ENCODE peak calls at places on chromosomes 2 and 18, in nine cellular contexts. Q is NCI-H748 treated with DMSO at 0.1 percent for 48 hours, V is iPS-NIHi11, D is MCF 10A, I is HTR-8/SVneo, J is dorsolateral prefrontal cortex, L is NCI-H446, P is suprapubic skin, E is NCI-H2081. U is an unnamed sample.

GRCh38 chr2:126971481-126972271 is 73.0 kb downstream of the TEX51 start:
- DNase-seq in D (peak), J (peak), L (peak), I (peak), V (peak), P (no peak), E (peak), Q (peak), U (peak)

GRCh38 chr2:179818546-179818945 is 42.9 kb downstream of the ZNF385B start:
- DNase-seq in Q (no peak), E (no peak), D (peak), J (no peak), V (no peak), P (no peak), L (no peak), I (peak), U (peak)

GRCh38 chr18:77407733-77408132 is 158.1 kb downstream of the GALR1 start:
- DNase-seq in I (no peak), V (peak), D (peak), P (no peak), J (no peak), E (no peak), Q (no peak), L (no peak), U (no peak)

GRCh38 chr2:229090231-229090630 is 180.9 kb downstream of the PID1 start:
- DNase-seq in D (peak), V (no peak), P (no peak), J (no peak), I (no peak), L (no peak), E (no peak), Q (no peak), U (no peak)

GRCh38 chr2:10285578-10286198 is 17.0 kb upstream of the HPCAL1 start:
- DNase-seq in V (peak), D (peak), Q (no peak), E (peak), L (peak), J (peak), P (no peak), I (peak), U (peak)

GRCh38 chr2:211816739-211817138 is 721.9 kb downstream of the ERBB4 start:
- DNase-seq in I (no peak), J (no peak), E (peak), D (no peak), L (peak), Q (peak), V (no peak), P (no peak), U (no peak)

GRCh38 chr2:219687266-219687665 is 59.8 kb downstream of the SLC4A3 start:
- DNase-seq in Q (no peak), J (no peak), E (no peak), P (no peak), D (no peak), L (no peak), I (no peak), V (no peak), U (peak)

GRCh38 chr2:157247068-157247407 is 10.5 kb upstream of the GALNT5 start:
- DNase-seq in I (no peak), E (no peak), J (no peak), D (no peak), P (no peak), V (no peak), L (no peak), Q (no peak), U (no peak)

GRCh38 chr2:67437132-67437531 is 40.0 kb downstream of the ETAA1 start:
- DNase-seq in V (no peak), I (peak), L (no peak), J (no peak), Q (peak), P (no peak), E (no peak), D (peak), U (no peak)

GRCh38 chr2:148640767-148641166 is 3.8 kb upstream of the EPC2 start:
- DNase-seq in L (peak), I (no peak), P (no peak), E (no peak), D (no peak), Q (no peak), J (no peak), V (no peak), U (peak)

GRCh38 chr2:148658807-148659722 is 14.5 kb downstream of the EPC2 start:
- DNase-seq in D (peak), I (no peak), V (no peak), Q (no peak), L (no peak), E (no peak), P (no peak), J (no peak), U (peak)

GRCh38 chr2:238061310-238062202 is 755 bp downstream of the SCLY start:
- DNase-seq in L (peak), I (peak), P (peak), E (peak), D (peak), V (peak), Q (peak), J (peak), U (peak)

GRCh38 chr2:241272298-241272721 is 43.2 kb downstream of the HDLBP start:
- DNase-seq in E (no peak), Q (no peak), D (no peak), I (peak), V (peak), J (no peak), P (no peak), L (no peak), U (no peak)

GRCh38 chr2:236178921-236179652 is 10.9 kb upstream of the GBX2 start:
- DNase-seq in E (no peak), I (no peak), P (peak), L (no peak), D (no peak), V (no peak), J (no peak), Q (no peak), U (no peak)

GRCh38 chr2:45315881-45316280 is 295.2 kb downstream of the SRBD1 start:
- DNase-seq in L (no peak), I (no peak), P (no peak), J (no peak), Q (no peak), V (no peak), D (peak), E (no peak), U (peak)

GRCh38 chr2:167196461-167197252 is 308.4 kb downstream of the XIRP2 start:
- DNase-seq in L (peak), E (peak), D (peak), V (peak), P (no peak), Q (no peak), J (no peak), I (no peak), U (no peak)

GRCh38 chr18:23537274-23537673 is 34.0 kb downstream of the RMC1 start:
- DNase-seq in E (no peak), I (no peak), V (no peak), D (no peak), L (no peak), J (no peak), P (no peak), Q (no peak), U (no peak)

U was measured in HFFc6.